ENCODE peak calls at places on chromosomes 7 and 10, in five cellular contexts. One of them, this sample, is unnamed.

GRCh38 chr7:1850111-1850975 is 180.3 kb downstream of the ELFN1 start:
- DNase-seq in stimulated activated CD4-positive, alpha-beta T cell treated with anti-CD3 and anti-CD28 coated beads, Interleukin-4, amount 100 ng/mL, for 4 hours: no peak
- DNase-seq in HuH-7: peak
- DNase-seq in Kasumi-1: no peak
- DNase-seq in memory B cell: no peak
- DNase-seq in this sample: no peak

GRCh38 chr10:6171891-6172354 is 30.8 kb upstream of the PFKFB3 start:
- DNase-seq in HuH-7: no peak
- DNase-seq in memory B cell: no peak
- DNase-seq in Kasumi-1: peak
- DNase-seq in stimulated activated CD4-positive, alpha-beta T cell treated with anti-CD3 and anti-CD28 coated beads, Interleukin-4, amount 100 ng/mL, for 4 hours: no peak
- DNase-seq in this sample: peak

GRCh38 chr7:79245623-79246249 is 207.7 kb downstream of the MAGI2 start:
- DNase-seq in memory B cell: no peak
- DNase-seq in stimulated activated CD4-positive, alpha-beta T cell treated with anti-CD3 and anti-CD28 coated beads, Interleukin-4, amount 100 ng/mL, for 4 hours: no peak
- DNase-seq in HuH-7: peak
- DNase-seq in Kasumi-1: no peak
- DNase-seq in this sample: no peak

GRCh38 chr10:96614515-96614914 is 27.7 kb upstream of the TM9SF3 start:
- DNase-seq in stimulated activated CD4-positive, alpha-beta T cell treated with anti-CD3 and anti-CD28 coated beads, Interleukin-4, amount 100 ng/mL, for 4 hours: no peak
- DNase-seq in Kasumi-1: no peak
- DNase-seq in HuH-7: no peak
- DNase-seq in memory B cell: no peak
- DNase-seq in this sample: no peak

GRCh38 chr10:14146501-14146900 is 184.2 kb downstream of the FRMD4A start:
- DNase-seq in stimulated activated CD4-positive, alpha-beta T cell treated with anti-CD3 and anti-CD28 coated beads, Interleukin-4, amount 100 ng/mL, for 4 hours: no peak
- DNase-seq in HuH-7: no peak
- DNase-seq in Kasumi-1: no peak
- DNase-seq in memory B cell: no peak
- DNase-seq in this sample: no peak

GRCh38 chr10:92087750-92088395 is 164.3 kb downstream of the BTAF1 start:
- DNase-seq in Kasumi-1: peak
- DNase-seq in HuH-7: peak
- DNase-seq in stimulated activated CD4-positive, alpha-beta T cell treated with anti-CD3 and anti-CD28 coated beads, Interleukin-4, amount 100 ng/mL, for 4 hours: peak
- DNase-seq in memory B cell: peak
- DNase-seq in this sample: no peak

GRCh38 chr7:42876182-42877068 is 35.4 kb downstream of the C7orf25 start:
- DNase-seq in Kasumi-1: peak
- DNase-seq in HuH-7: peak
- DNase-seq in memory B cell: peak
- DNase-seq in stimulated activated CD4-positive, alpha-beta T cell treated with anti-CD3 and anti-CD28 coated beads, Interleukin-4, amount 100 ng/mL, for 4 hours: peak
- DNase-seq in this sample: no peak

GRCh38 chr7:6359021-6359420 is 86.6 kb upstream of the CYTH3 start:
- DNase-seq in stimulated activated CD4-positive, alpha-beta T cell treated with anti-CD3 and anti-CD28 coated beads, Interleukin-4, amount 100 ng/mL, for 4 hours: no peak
- DNase-seq in memory B cell: no peak
- DNase-seq in HuH-7: no peak
- DNase-seq in Kasumi-1: no peak
- DNase-seq in this sample: no peak

GRCh38 chr7:116780966-116781365 is 81.4 kb upstream of the CAPZA2 start:
- DNase-seq in memory B cell: no peak
- DNase-seq in HuH-7: no peak
- DNase-seq in Kasumi-1: no peak
- DNase-seq in stimulated activated CD4-positive, alpha-beta T cell treated with anti-CD3 and anti-CD28 coated beads, Interleukin-4, amount 100 ng/mL, for 4 hours: no peak
- DNase-seq in this sample: no peak

GRCh38 chr7:139914861-139915300 is 85.8 kb downstream of the TBXAS1 start:
- DNase-seq in Kasumi-1: no peak
- DNase-seq in memory B cell: no peak
- DNase-seq in HuH-7: no peak
- DNase-seq in stimulated activated CD4-positive, alpha-beta T cell treated with anti-CD3 and anti-CD28 coated beads, Interleukin-4, amount 100 ng/mL, for 4 hours: no peak
- DNase-seq in this sample: no peak

GRCh38 chr10:111784386-111784785 is 399.2 kb downstream of the GPAM start:
- DNase-seq in stimulated activated CD4-positive, alpha-beta T cell treated with anti-CD3 and anti-CD28 coated beads, Interleukin-4, amount 100 ng/mL, for 4 hours: no peak
- DNase-seq in Kasumi-1: no peak
- DNase-seq in HuH-7: no peak
- DNase-seq in memory B cell: no peak
- DNase-seq in this sample: no peak

This sample was measured in left lung.